ENCODE peak calls at places on chromosome 12, in four cellular contexts. X is cardiac muscle cell, J is mammary epithelial cell, C is hepatocyte. D is an unnamed sample. For H3K4me1 and H3K9me3, the result is how much of the 10 kb centered on the place peaks cover.

GRCh38 chr12:106598003-106598402 is 15.2 kb downstream of the RFX4 start:
- DNase-seq in J (no peak), X (no peak), C (no peak), D (no peak)

GRCh38 chr12:131452444-131452860 is 258.4 kb upstream of the SFSWAP start:
- DNase-seq in X (peak), J (no peak), C (peak), D (no peak)

GRCh38 chr12:106956048-106956935 is 585 bp downstream of the TMEM263 start:
- DNase-seq in C (peak), J (peak), X (peak), D (peak)

GRCh38 chr12:108832730-108833354 is 24.5 kb downstream of the SSH1 start:
- DNase-seq in J (peak), X (peak), C (no peak), D (no peak)

GRCh38 chr12:16291032-16291431 is 13.5 kb upstream of the SLC15A5 start:
- DNase-seq in J (no peak), C (no peak), X (no peak), D (no peak)

GRCh38 chr12:14681640-14682039 is 14.8 kb downstream of the GUCY2C start:
- DNase-seq in X (no peak), J (no peak), C (no peak), D (no peak)

GRCh38 chr12:125254856-125255255 is 189.6 kb downstream of the AACS start:
- DNase-seq in X (no peak), C (no peak), J (no peak), D (no peak)

GRCh38 chr12:100926669-100927248 is 132.2 kb downstream of the ANO4 start:
- DNase-seq in C (peak), J (peak), X (peak), D (no peak)

GRCh38 chr12:67772276-67773169 is 124.0 kb downstream of the DYRK2 start:
- DNase-seq in J (no peak), C (peak), X (peak), D (no peak)

GRCh38 chr12:65323025-65323424 is 44.5 kb downstream of the MSRB3 start:
- DNase-seq in X (no peak), C (peak), J (no peak), D (no peak)

GRCh38 chr12:130650131-130650530 is 66.0 kb downstream of the RIMBP2 start:
- DNase-seq in X (no peak), J (no peak), C (no peak), D (no peak)

GRCh38 chr12:26730546-26731085 is 102.4 kb downstream of the ITPR2 start:
- DNase-seq in J (no peak), X (no peak), C (no peak), D (no peak)

GRCh38 chr12:108185002-108185401 is 55.9 kb downstream of the WSCD2 start:
- DNase-seq in J (no peak), C (peak), X (no peak), D (no peak)

GRCh38 chr12:68915055-68915454 is 17.9 kb downstream of the CPM start:
- DNase-seq in J (peak), X (no peak), C (no peak), D (no peak)

GRCh38 chr12:7042847-7043246 is 17.7 kb upstream of the C1S start:
- DNase-seq in X (peak), J (peak), C (peak), D (no peak)

GRCh38 chr12:24014853-24015590 is 65.6 kb upstream of the SOX5 start:
- DNase-seq in J (no peak), C (no peak), X (no peak), D (no peak)

GRCh38 chr12:130098301-130099005 is 63.8 kb upstream of the FZD10 start:
- DNase-seq in J (no peak), X (no peak), C (no peak), D (no peak)

GRCh38 chr12:88360349-88360748 is 218.2 kb downstream of the TMTC3 start:
- DNase-seq in C (no peak), X (no peak), J (no peak), D (no peak)

GRCh38 chr12:82314406-82314892 is 43.7 kb downstream of the CCDC59 start:
- DNase-seq in C (peak), X (peak), J (peak), D (peak)

GRCh38 chr12:109738209-109738608 is 24.6 kb downstream of the FAM222A start:
- DNase-seq in X (no peak), C (no peak), J (no peak), D (peak)

GRCh38 chr12:118336123-118336522 is 36.6 kb downstream of the TAOK3 start:
- DNase-seq in C (no peak), X (no peak), J (no peak), D (no peak)

GRCh38 chr12:118498171-118498570 is 121.8 kb downstream of the SUDS3 start:
- DNase-seq in X (peak), C (peak), J (no peak), D (no peak)

GRCh38 chr12:121718653-121719239 is 6.2 kb downstream of the TMEM120B start:
- DNase-seq in J (no peak), X (no peak), C (no peak), D (no peak)

GRCh38 chr12:46825526-46826414 is at the start of gene SLC38A4:
- DNase-seq in X (peak), J (no peak), C (peak), D (peak)

GRCh38 chr12:95740751-95741150 is 49.8 kb downstream of the NTN4 start:
- DNase-seq in C (no peak), X (no peak), J (peak), D (no peak)

GRCh38 chr12:55726911-55727310 is 1.9 kb downstream of the CD63 start:
- DNase-seq in X (no peak), J (no peak), C (no peak), D (no peak)

GRCh38 chr12:124687695-124688301 is 120.4 kb upstream of the NCOR2 start:
- DNase-seq in J (no peak), C (no peak), X (no peak), D (no peak)

GRCh38 chr12:40382217-40382616 is 157.4 kb downstream of the LRRK2 start:
- DNase-seq in C (no peak), X (peak), J (no peak), D (no peak)

GRCh38 chr12:65200007-65200665 is 30.8 kb downstream of the LEMD3 start:
- DNase-seq in J (no peak), X (no peak), C (no peak), D (no peak)

GRCh38 chr12:104886418-104887401 is 71.4 kb downstream of the SLC41A2 start:
- DNase-seq in C (peak), X (no peak), J (no peak), D (no peak)

GRCh38 chr12:12891646-12892355 is 439 bp downstream of the GPRC5A start:
- DNase-seq in X (no peak), J (no peak), C (no peak), D (no peak)
- H3K4me1 ChIP-seq in X (under half), J (under half), C (under half), D (under half)

GRCh38 chr12:34348836-34349672 is 326.8 kb downstream of the ALG10 start:
- DNase-seq in X (no peak), C (no peak), J (no peak), D (no peak)

GRCh38 chr12:34354239-34355200 is 332.2 kb downstream of the ALG10 start:
- DNase-seq in J (no peak), C (no peak), X (no peak), D (no peak)

GRCh38 chr12:34349673-34349961 is 327.3 kb downstream of the ALG10 start:
- DNase-seq in X (no peak), J (no peak), C (no peak), D (no peak)

GRCh38 chr12:34350092-34351041 is 328.1 kb downstream of the ALG10 start:
- DNase-seq in J (no peak), C (no peak), X (no peak), D (no peak)

GRCh38 chr12:34352098-34352497 is 329.8 kb downstream of the ALG10 start:
- DNase-seq in X (no peak), C (no peak), J (no peak), D (no peak)
- H3K9me3 ChIP-seq in X (under half), C (under half), J (under half), D (under half)

GRCh38 chr12:22121224-22121623 is 75.2 kb downstream of the CMAS start:
- DNase-seq in X (no peak), J (no peak), C (no peak), D (no peak)
- TF ChIP-seq CTCF in X (no peak), J (no peak), C (peak), D (peak)

DNA sequence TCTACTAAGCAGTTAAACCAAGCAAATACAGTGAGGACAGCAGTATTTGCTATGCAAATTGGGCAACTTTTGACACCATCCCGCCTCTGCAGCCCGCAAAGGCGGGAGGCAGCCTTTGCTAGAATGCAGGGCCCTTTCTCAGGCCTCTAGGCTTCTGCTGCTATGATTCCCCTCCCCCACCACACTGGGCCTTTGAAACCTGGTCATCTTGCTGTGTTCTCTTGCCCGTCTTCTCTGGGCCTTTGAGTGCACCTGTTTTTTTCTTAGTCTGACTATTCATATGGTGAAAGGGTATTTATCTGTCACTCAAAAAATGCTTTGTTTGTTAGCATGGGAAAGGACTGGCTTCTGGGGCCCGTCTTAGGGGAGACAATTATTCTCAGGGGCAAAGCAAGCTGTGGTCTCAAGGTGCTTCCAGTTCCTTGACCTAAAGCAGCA is 108.1 kb downstream of the MYRFL start:
- DNase-seq in J (no peak), X (peak), C (no peak), D (no peak)
- H3K4me1 ChIP-seq in J (under half), X (under half), C (under half), D (under half)

DNA sequence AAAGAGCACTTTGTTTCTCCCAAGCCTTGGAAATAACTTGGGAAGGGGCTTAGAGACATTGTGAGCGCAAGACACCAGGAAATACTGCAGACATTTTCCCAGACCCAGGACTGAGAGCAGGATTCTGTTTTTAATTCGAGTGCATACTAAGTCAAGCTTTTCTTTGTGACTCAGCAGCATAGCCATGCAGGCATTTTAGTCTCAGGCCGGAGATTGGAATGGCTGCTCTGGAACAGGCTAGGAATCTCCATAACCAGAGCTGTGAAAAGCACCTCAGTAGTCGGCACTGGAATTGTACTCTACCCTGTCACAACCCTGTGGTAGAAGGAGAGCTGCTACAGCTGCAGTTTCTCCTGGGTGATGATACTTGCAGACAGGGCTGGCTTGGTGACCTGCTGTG is 28.9 kb upstream of the GARIN6 start:
- DNase-seq in J (no peak), X (no peak), C (no peak), D (no peak)
- H3K9me3 ChIP-seq in J (under half), X (under half), C (under half), D (under half)

D was measured in left lung.